ENCODE peak calls at places on chromosome 17, in eight cellular contexts. One of them, this sample, is unnamed.
A peak's percentile ranks its signal among the peaks of the same experiment; 100 is the strongest.

GRCh38 chr17:83026311-83026811 is 53.0 kb upstream of the METRNL start:
- DNase-seq in cardiac muscle cell: no peak
- DNase-seq in spleen: no peak
- DNase-seq in neural progenitor cell: no peak
- DNase-seq in heart left ventricle: no peak
- DNase-seq in fibroblast of lung: no peak
- DNase-seq in body of pancreas: no peak
- DNase-seq in left lung: peak; percentile 18
- DNase-seq in this sample: no peak

GRCh38 chr17:78040561-78041400 is 82.3 kb downstream of the TNRC6C start:
- DNase-seq in heart left ventricle: peak; percentile 81
- DNase-seq in cardiac muscle cell: peak; percentile 65
- DNase-seq in spleen: peak; percentile 81
- DNase-seq in neural progenitor cell: no peak
- DNase-seq in body of pancreas: peak; percentile 39
- DNase-seq in fibroblast of lung: peak; percentile 65
- DNase-seq in left lung: peak; percentile 60
- DNase-seq in this sample: peak; percentile 43

GRCh38 chr17:41885733-41886132 is 20.5 kb upstream of the KLHL11 start:
- DNase-seq in neural progenitor cell: peak; percentile 90
- DNase-seq in fibroblast of lung: no peak
- DNase-seq in left lung: no peak
- DNase-seq in cardiac muscle cell: no peak
- DNase-seq in heart left ventricle: no peak
- DNase-seq in body of pancreas: no peak
- DNase-seq in spleen: no peak
- DNase-seq in this sample: no peak

GRCh38 chr17:82320956-82321927 is 3.8 kb upstream of the CD7 start:
- DNase-seq in body of pancreas: peak; percentile 48
- DNase-seq in cardiac muscle cell: peak; percentile 28
- DNase-seq in heart left ventricle: no peak
- DNase-seq in spleen: peak; percentile 90
- DNase-seq in left lung: no peak
- DNase-seq in fibroblast of lung: no peak
- DNase-seq in neural progenitor cell: peak; percentile 63
- DNase-seq in this sample: no peak

GRCh38 chr17:39739020-39739884 is 1.5 kb downstream of the GRB7 start:
- DNase-seq in heart left ventricle: no peak
- DNase-seq in left lung: peak; percentile 73
- DNase-seq in body of pancreas: peak; percentile 89
- DNase-seq in spleen: peak; percentile 70
- DNase-seq in fibroblast of lung: no peak
- DNase-seq in neural progenitor cell: peak; percentile 73
- DNase-seq in cardiac muscle cell: no peak
- DNase-seq in this sample: no peak

GRCh38 chr17:78374631-78375274 is 3.7 kb upstream of the PGS1 start:
- DNase-seq in heart left ventricle: no peak
- DNase-seq in body of pancreas: no peak
- DNase-seq in left lung: no peak
- DNase-seq in cardiac muscle cell: peak; percentile 87
- DNase-seq in neural progenitor cell: peak; percentile 80
- DNase-seq in fibroblast of lung: peak; percentile 73
- DNase-seq in spleen: no peak
- DNase-seq in this sample: peak; percentile 68

GRCh38 chr17:52297230-52298010 is 138.9 kb upstream of the CA10 start:
- DNase-seq in left lung: no peak
- DNase-seq in heart left ventricle: no peak
- DNase-seq in spleen: no peak
- DNase-seq in cardiac muscle cell: no peak
- DNase-seq in fibroblast of lung: no peak
- DNase-seq in neural progenitor cell: peak; percentile 5
- DNase-seq in body of pancreas: no peak
- DNase-seq in this sample: no peak

GRCh38 chr17:73291260-73291801 is 20.5 kb downstream of the CDC42EP4 start:
- DNase-seq in body of pancreas: peak; percentile 51
- DNase-seq in cardiac muscle cell: peak; percentile 86
- DNase-seq in fibroblast of lung: peak; percentile 95
- DNase-seq in spleen: peak; percentile 83
- DNase-seq in heart left ventricle: peak; percentile 90
- DNase-seq in neural progenitor cell: no peak
- DNase-seq in left lung: peak; percentile 87
- DNase-seq in this sample: peak; percentile 64

GRCh38 chr17:19551708-19552148 is 18.1 kb downstream of the SLC47A1 start:
- DNase-seq in cardiac muscle cell: no peak
- DNase-seq in left lung: no peak
- DNase-seq in spleen: no peak
- DNase-seq in body of pancreas: no peak
- DNase-seq in heart left ventricle: no peak
- DNase-seq in fibroblast of lung: no peak
- DNase-seq in neural progenitor cell: no peak
- DNase-seq in this sample: no peak

GRCh38 chr17:49315974-49316570 is 46.0 kb downstream of the ZNF652 start:
- DNase-seq in fibroblast of lung: no peak
- DNase-seq in left lung: no peak
- DNase-seq in neural progenitor cell: no peak
- DNase-seq in cardiac muscle cell: no peak
- DNase-seq in spleen: no peak
- DNase-seq in body of pancreas: no peak
- DNase-seq in heart left ventricle: no peak
- DNase-seq in this sample: peak; percentile 1

GRCh38 chr17:2379489-2380224 is 21.2 kb downstream of the MNT start:
- DNase-seq in cardiac muscle cell: no peak
- DNase-seq in fibroblast of lung: no peak
- DNase-seq in body of pancreas: no peak
- DNase-seq in heart left ventricle: no peak
- DNase-seq in neural progenitor cell: no peak
- DNase-seq in spleen: no peak
- DNase-seq in left lung: no peak
- DNase-seq in this sample: no peak
- TF ChIP-seq CTCF in cardiac muscle cell: no peak
- TF ChIP-seq CTCF in fibroblast of lung: no peak
- TF ChIP-seq CTCF in body of pancreas: no peak
- TF ChIP-seq CTCF in heart left ventricle: no peak
- TF ChIP-seq CTCF in neural progenitor cell: no peak
- TF ChIP-seq CTCF in spleen: no peak
- TF ChIP-seq CTCF in left lung: no peak
- TF ChIP-seq CTCF in this sample: no peak

GRCh38 chr17:64387145-64387473 is 3.6 kb downstream of the PECAM1 start:
- DNase-seq in cardiac muscle cell: no peak
- DNase-seq in fibroblast of lung: no peak
- DNase-seq in body of pancreas: no peak
- DNase-seq in heart left ventricle: no peak
- DNase-seq in left lung: no peak
- DNase-seq in neural progenitor cell: no peak
- DNase-seq in spleen: peak; percentile 41
- DNase-seq in this sample: no peak
- H3K4me3 ChIP-seq in cardiac muscle cell: no peak overlapping the region
- H3K4me3 ChIP-seq in fibroblast of lung: no peak overlapping the region
- H3K4me3 ChIP-seq in body of pancreas: no peak overlapping the region
- H3K4me3 ChIP-seq in heart left ventricle: peak overlapping the region; percentile 34
- H3K4me3 ChIP-seq in left lung: no peak overlapping the region
- H3K4me3 ChIP-seq in neural progenitor cell: no peak overlapping the region
- H3K4me3 ChIP-seq in spleen: peak overlapping the region; percentile 64
- H3K4me3 ChIP-seq in this sample: no peak overlapping the region

DNA sequence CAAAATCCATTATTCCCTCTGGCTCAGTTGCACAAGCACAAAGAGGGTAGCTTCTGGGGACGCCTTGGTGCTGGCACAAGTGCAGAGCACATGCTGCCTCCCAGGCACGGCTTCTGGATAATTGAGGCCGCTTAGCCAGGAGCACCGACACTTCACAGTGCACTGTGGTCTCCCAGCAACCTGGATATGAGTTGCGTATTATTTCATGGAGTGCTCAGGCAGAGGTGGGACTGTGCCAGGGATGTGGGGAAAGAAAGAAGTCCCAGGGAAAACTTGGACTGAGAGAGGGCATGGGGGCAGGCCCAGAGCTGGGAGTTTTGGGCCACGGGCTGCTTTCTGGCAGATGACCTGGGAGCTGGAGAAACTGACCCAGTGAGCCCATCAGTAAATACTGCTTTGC is 37.5 kb downstream of the MPRIP start:
- DNase-seq in neural progenitor cell: no peak
- DNase-seq in body of pancreas: no peak
- DNase-seq in left lung: peak; percentile 72
- DNase-seq in heart left ventricle: peak; percentile 80
- DNase-seq in fibroblast of lung: no peak
- DNase-seq in spleen: peak; percentile 30
- DNase-seq in cardiac muscle cell: no peak
- DNase-seq in this sample: no peak
- H3K27ac ChIP-seq in neural progenitor cell: no peak overlapping the region
- H3K27ac ChIP-seq in body of pancreas: peak overlapping the region; percentile 14
- H3K27ac ChIP-seq in left lung: no peak overlapping the region
- H3K27ac ChIP-seq in heart left ventricle: peak overlapping the region; percentile 49
- H3K27ac ChIP-seq in fibroblast of lung: no peak overlapping the region
- H3K27ac ChIP-seq in spleen: no peak overlapping the region
- H3K27ac ChIP-seq in cardiac muscle cell: peak overlapping the region; percentile 45
- H3K27ac ChIP-seq in this sample: no peak overlapping the region

GRCh38 chr17:62987136-62987535 is 21.1 kb downstream of the TANC2 start:
- DNase-seq in cardiac muscle cell: no peak
- DNase-seq in left lung: no peak
- DNase-seq in heart left ventricle: no peak
- DNase-seq in spleen: no peak
- DNase-seq in neural progenitor cell: peak; percentile 15
- DNase-seq in body of pancreas: no peak
- DNase-seq in fibroblast of lung: no peak
- DNase-seq in this sample: no peak
- TF ChIP-seq CTCF in cardiac muscle cell: peak; percentile 22
- TF ChIP-seq CTCF in left lung: no peak
- TF ChIP-seq CTCF in heart left ventricle: no peak
- TF ChIP-seq CTCF in spleen: no peak
- TF ChIP-seq CTCF in neural progenitor cell: peak; percentile 53
- TF ChIP-seq CTCF in body of pancreas: no peak
- TF ChIP-seq CTCF in fibroblast of lung: peak; percentile 9
- TF ChIP-seq CTCF in this sample: peak; percentile 63

DNA sequence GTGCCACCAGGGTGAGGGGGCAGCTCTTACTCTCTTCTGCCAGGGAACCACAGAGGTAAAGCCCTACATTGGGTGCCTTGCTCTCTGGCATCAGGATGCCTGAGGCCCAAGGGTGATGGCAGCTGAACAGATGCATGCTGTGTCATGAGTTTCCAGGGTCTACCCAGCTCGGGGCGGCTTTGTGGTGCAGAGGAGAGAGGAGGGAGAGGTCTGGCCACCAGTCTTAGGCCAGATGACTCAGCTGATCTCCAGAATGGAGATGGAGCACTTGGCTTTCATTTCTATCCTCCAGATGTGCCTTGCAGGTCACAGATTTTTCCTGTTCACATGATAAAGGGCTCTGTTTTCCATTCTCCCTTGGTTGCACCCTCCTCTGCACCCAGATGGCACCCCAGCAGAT is 23.6 kb upstream of the USP22 start:
- DNase-seq in spleen: no peak
- DNase-seq in cardiac muscle cell: no peak
- DNase-seq in neural progenitor cell: no peak
- DNase-seq in left lung: no peak
- DNase-seq in fibroblast of lung: no peak
- DNase-seq in heart left ventricle: no peak
- DNase-seq in body of pancreas: no peak
- DNase-seq in this sample: no peak
- H3K4me3 ChIP-seq in spleen: no peak overlapping the region
- H3K4me3 ChIP-seq in cardiac muscle cell: no peak overlapping the region
- H3K4me3 ChIP-seq in neural progenitor cell: no peak overlapping the region
- H3K4me3 ChIP-seq in left lung: no peak overlapping the region
- H3K4me3 ChIP-seq in fibroblast of lung: no peak overlapping the region
- H3K4me3 ChIP-seq in heart left ventricle: no peak overlapping the region
- H3K4me3 ChIP-seq in body of pancreas: no peak overlapping the region
- H3K4me3 ChIP-seq in this sample: no peak overlapping the region

DNA sequence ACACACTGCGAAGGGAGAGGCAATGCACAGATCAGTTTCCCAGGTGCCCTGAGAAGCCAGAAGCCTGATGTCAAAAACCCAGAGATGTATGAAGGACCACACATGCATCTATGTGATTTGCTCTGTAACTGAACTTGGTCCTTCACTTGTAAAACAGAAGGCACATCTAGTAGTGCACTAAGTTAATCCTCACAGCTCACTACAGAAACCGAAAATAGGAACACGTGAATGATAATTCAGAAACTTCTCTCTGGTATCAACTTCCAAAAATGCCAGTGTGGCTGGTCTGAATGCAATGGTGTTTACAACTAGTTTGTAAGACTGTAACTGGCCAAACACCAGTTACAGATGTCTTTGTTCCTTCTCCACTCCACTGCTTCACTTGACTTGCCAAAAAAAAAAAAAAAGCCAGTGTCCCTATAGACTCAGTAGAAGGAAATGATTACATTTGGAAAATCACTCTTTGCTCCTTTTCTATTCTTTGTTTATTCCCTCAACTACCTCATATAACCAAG is 11.3 kb downstream of the ANKRD40 start:
- DNase-seq in neural progenitor cell: no peak
- DNase-seq in cardiac muscle cell: no peak
- DNase-seq in body of pancreas: no peak
- DNase-seq in heart left ventricle: no peak
- DNase-seq in spleen: no peak
- DNase-seq in fibroblast of lung: no peak
- DNase-seq in left lung: no peak
- DNase-seq in this sample: no peak
- H3K27ac ChIP-seq in neural progenitor cell: no peak overlapping the region
- H3K27ac ChIP-seq in cardiac muscle cell: no peak overlapping the region
- H3K27ac ChIP-seq in body of pancreas: peak overlapping the region; percentile 90
- H3K27ac ChIP-seq in heart left ventricle: no peak overlapping the region
- H3K27ac ChIP-seq in spleen: no peak overlapping the region
- H3K27ac ChIP-seq in fibroblast of lung: no peak overlapping the region
- H3K27ac ChIP-seq in left lung: no peak overlapping the region
- H3K27ac ChIP-seq in this sample: no peak overlapping the region

This sample was measured in brain microvascular endothelial cell.